ENCODE peak calls at places on chromosome X, in nine cellular contexts. E, P, B, K, T, M, A, R and H are unnamed samples.

GRCh38 chrX:120560842-120561633 is at the start of gene CUL4B:
- DNase-seq in E (peak; percentile 89), P (peak; percentile 94), B (peak; percentile 91), K (peak; percentile 94), T (peak; percentile 91), M (peak; percentile 91), A (peak; percentile 93), R (peak; percentile 95), H (peak; percentile 97)

GRCh38 chrX:39859991-39860861 is 237.5 kb downstream of the BCOR start:
- DNase-seq in E (peak; percentile 57), P (peak; percentile 51), B (no peak), K (peak; percentile 92), T (no peak), M (peak; percentile 77), A (peak; percentile 32), R (peak; percentile 90), H (peak; percentile 73)

GRCh38 chrX:1185556-1185955 is 26.9 kb downstream of the CRLF2 start:
- DNase-seq in E (no peak), P (no peak), B (no peak), K (no peak), T (no peak), M (no peak), A (no peak), R (no peak), H (no peak)

GRCh38 chrX:11446331-11446730 is 153.1 kb downstream of the AMELX start:
- DNase-seq in E (no peak), P (no peak), B (no peak), K (peak; percentile 83), T (no peak), M (no peak), A (no peak), R (no peak), H (peak; percentile 70)

GRCh38 chrX:119686087-119686639 is 6.8 kb downstream of the SEPTIN6 start:
- DNase-seq in E (no peak), P (no peak), B (no peak), K (no peak), T (no peak), M (peak; percentile 18), A (peak; percentile 25), R (peak; percentile 79), H (no peak)

GRCh38 chrX:41334866-41335589 is 1.1 kb downstream of the DDX3X start:
- DNase-seq in E (peak; percentile 60), P (peak; percentile 29), B (peak; percentile 39), K (peak; percentile 61), T (peak; percentile 59), M (peak; percentile 48), A (peak; percentile 67), R (peak; percentile 63), H (peak; percentile 63)

GRCh38 chrX:130994671-130995070 is 63.5 kb upstream of the ARHGAP36 start:
- DNase-seq in E (no peak), P (peak; percentile 20), B (peak; percentile 4), K (no peak), T (no peak), M (peak; percentile 24), A (no peak), R (peak; percentile 11), H (peak; percentile 12)

GRCh38 chrX:49988128-49988527 is 65.7 kb downstream of the CLCN5 start:
- DNase-seq in E (no peak), P (no peak), B (no peak), K (no peak), T (no peak), M (no peak), A (no peak), R (no peak), H (no peak)

GRCh38 chrX:100695302-100695701 is 36.6 kb downstream of the SYTL4 start:
- DNase-seq in E (peak; percentile 20), P (no peak), B (no peak), K (no peak), T (no peak), M (peak; percentile 20), A (no peak), R (no peak), H (no peak)

GRCh38 chrX:40064055-40064597 is 33.6 kb downstream of the BCOR start:
- DNase-seq in E (no peak), P (no peak), B (no peak), K (no peak), T (no peak), M (no peak), A (no peak), R (no peak), H (no peak)

GRCh38 chrX:151398346-151398745 is 1.3 kb downstream of the VMA21 start:
- DNase-seq in E (no peak), P (no peak), B (no peak), K (no peak), T (no peak), M (no peak), A (no peak), R (no peak), H (no peak)
- H3K4me3 ChIP-seq in E (peak overlapping the region; percentile 69), P (no peak overlapping the region), B (no peak overlapping the region), K (no peak overlapping the region), T (no peak overlapping the region), M (peak overlapping the region; percentile 96), A (no peak overlapping the region), R (peak overlapping the region; percentile 92), H (no peak overlapping the region)

GRCh38 chrX:15854712-15855561 is at the start of gene AP1S2:
- DNase-seq in E (peak; percentile 98), P (peak; percentile 85), B (peak; percentile 74), K (peak; percentile 92), T (peak; percentile 92), M (peak; percentile 97), A (peak; percentile 92), R (peak; percentile 97), H (peak; percentile 90)
- TF ChIP-seq CTCF in E (no peak), P (no peak), B (peak; percentile 7), K (no peak), T (no peak), M (no peak), A (no peak), R (no peak), H (no peak)

DNA sequence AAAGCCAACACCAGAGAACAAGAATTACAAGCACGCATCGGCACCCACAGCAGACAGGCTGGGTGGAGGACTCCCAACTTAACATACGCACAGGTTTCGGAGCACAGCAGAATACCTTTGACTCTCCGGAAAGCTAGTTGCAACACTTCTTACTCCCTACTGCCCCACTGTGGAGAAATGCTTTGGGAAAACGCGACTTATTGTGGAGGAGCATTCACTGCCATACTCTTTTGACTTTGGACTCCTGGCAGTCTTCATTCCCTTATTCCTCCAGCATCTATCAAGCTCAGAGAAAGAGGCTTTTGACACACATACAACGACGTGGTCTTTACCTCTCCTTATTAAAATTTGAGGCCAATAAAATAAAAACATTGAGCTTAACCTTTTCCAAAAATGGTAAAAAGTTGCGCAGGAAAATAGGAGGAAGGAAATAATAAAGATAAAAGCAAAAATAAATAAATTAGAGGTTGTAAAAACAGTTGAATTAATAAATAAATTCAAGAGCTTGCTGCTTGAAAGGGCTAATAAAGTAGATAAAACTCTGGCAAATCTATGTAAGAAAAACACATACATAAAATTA is 41.4 kb upstream of the GPC3 start:
- DNase-seq in E (peak; percentile 50), P (peak; percentile 11), B (peak; percentile 79), K (peak; percentile 5), T (no peak), M (peak; percentile 15), A (peak; percentile 19), R (peak; percentile 19), H (peak; percentile 59)
- H3K4me3 ChIP-seq in E (no peak overlapping the region), P (no peak overlapping the region), B (no peak overlapping the region), K (no peak overlapping the region), T (peak overlapping the region; percentile 30), M (no peak overlapping the region), A (no peak overlapping the region), R (no peak overlapping the region), H (no peak overlapping the region)

GRCh38 chrX:43939187-43939926 is 33.8 kb downstream of the NDP start:
- DNase-seq in E (no peak), P (no peak), B (no peak), K (peak; percentile 13), T (no peak), M (no peak), A (no peak), R (no peak), H (peak; percentile 16)
- TF ChIP-seq CTCF in E (no peak), P (no peak), B (no peak), K (peak; percentile 8), T (no peak), M (no peak), A (peak; percentile 34), R (no peak), H (no peak)

GRCh38 chrX:153903991-153904957 is at the start of gene AVPR2:
- DNase-seq in E (no peak), P (no peak), B (no peak), K (no peak), T (peak; percentile 48), M (peak; percentile 33), A (peak; percentile 46), R (no peak), H (no peak)
- H3K4me3 ChIP-seq in E (no peak within 1 kb of the TSS), P (no peak within 1 kb of the TSS), B (no peak within 1 kb of the TSS), K (no peak within 1 kb of the TSS), T (peak within 1 kb of the TSS; percentile 51), M (no peak within 1 kb of the TSS), A (peak within 1 kb of the TSS; percentile 50), R (no peak within 1 kb of the TSS), H (no peak within 1 kb of the TSS)

DNA sequence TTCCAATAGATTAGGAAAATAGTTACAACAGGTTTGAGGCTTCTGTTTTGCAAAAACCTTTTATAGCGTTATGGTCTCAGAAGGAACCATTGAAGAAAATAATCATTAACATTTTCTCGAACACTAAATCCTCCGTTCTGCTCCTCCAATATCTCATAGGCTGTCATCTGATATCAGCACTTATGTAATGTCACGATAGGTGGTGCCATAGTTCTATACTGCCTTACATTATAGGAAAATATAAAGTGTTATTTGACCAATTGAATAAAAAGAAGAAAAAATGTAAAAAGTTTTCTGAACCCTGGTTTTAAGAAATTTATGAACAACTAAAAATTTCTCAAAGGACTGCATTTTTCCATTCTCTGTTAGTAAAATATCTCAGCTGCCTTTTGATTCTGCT is 291.4 kb downstream of the RPA4 start:
- DNase-seq in E (no peak), P (no peak), B (no peak), K (no peak), T (no peak), M (no peak), A (no peak), R (no peak), H (no peak)
- TF ChIP-seq CTCF in E (no peak), P (no peak), B (no peak), K (no peak), T (no peak), M (no peak), A (no peak), R (no peak), H (no peak)

GRCh38 chrX:110059410-110059809 is 56.5 kb downstream of the TMEM164 start:
- DNase-seq in E (no peak), P (no peak), B (no peak), K (no peak), T (no peak), M (no peak), A (no peak), R (no peak), H (no peak)
- H3K4me3 ChIP-seq in E (no peak overlapping the region), P (no peak overlapping the region), B (no peak overlapping the region), K (no peak overlapping the region), T (no peak overlapping the region), M (no peak overlapping the region), A (no peak overlapping the region), R (no peak overlapping the region), H (no peak overlapping the region)